ENCODE peak calls at places on chromosomes 3 and 15, in eight cellular contexts. One of them, this sample, is unnamed.

GRCh38 chr3:32909999-32910398 is 41.4 kb upstream of the CCR4 start:
- DNase-seq in colonic mucosa: no peak
- DNase-seq in kidney: no peak
- DNase-seq in tibial artery: no peak
- DNase-seq in esophagus squamous epithelium: no peak
- DNase-seq in cardiac muscle cell: no peak
- DNase-seq in CD8-positive, alpha-beta T cell: no peak
- DNase-seq in fibroblast of pulmonary artery: no peak
- DNase-seq in this sample: no peak

GRCh38 chr15:83698294-83698693 is 44.4 kb downstream of the ADAMTSL3 start:
- DNase-seq in colonic mucosa: peak
- DNase-seq in kidney: peak
- DNase-seq in tibial artery: peak
- DNase-seq in esophagus squamous epithelium: no peak
- DNase-seq in cardiac muscle cell: no peak
- DNase-seq in CD8-positive, alpha-beta T cell: no peak
- DNase-seq in fibroblast of pulmonary artery: peak
- DNase-seq in this sample: no peak

GRCh38 chr15:48459571-48460461 is 128.6 kb downstream of the DUT start:
- DNase-seq in colonic mucosa: no peak
- DNase-seq in kidney: no peak
- DNase-seq in tibial artery: peak
- DNase-seq in esophagus squamous epithelium: no peak
- DNase-seq in cardiac muscle cell: no peak
- DNase-seq in CD8-positive, alpha-beta T cell: no peak
- DNase-seq in fibroblast of pulmonary artery: peak
- DNase-seq in this sample: no peak

GRCh38 chr15:98111806-98112205 is 151.3 kb downstream of the ARRDC4 start:
- DNase-seq in colonic mucosa: no peak
- DNase-seq in kidney: no peak
- DNase-seq in tibial artery: no peak
- DNase-seq in esophagus squamous epithelium: no peak
- DNase-seq in cardiac muscle cell: no peak
- DNase-seq in CD8-positive, alpha-beta T cell: no peak
- DNase-seq in fibroblast of pulmonary artery: no peak
- DNase-seq in this sample: no peak

GRCh38 chr3:127834771-127835170 is 12.5 kb upstream of the MGLL start:
- DNase-seq in colonic mucosa: no peak
- DNase-seq in kidney: no peak
- DNase-seq in tibial artery: no peak
- DNase-seq in esophagus squamous epithelium: no peak
- DNase-seq in cardiac muscle cell: no peak
- DNase-seq in CD8-positive, alpha-beta T cell: no peak
- DNase-seq in fibroblast of pulmonary artery: no peak
- DNase-seq in this sample: no peak

GRCh38 chr15:100266166-100266565 is 75.6 kb downstream of the ADAMTS17 start:
- DNase-seq in colonic mucosa: peak
- DNase-seq in kidney: no peak
- DNase-seq in tibial artery: no peak
- DNase-seq in esophagus squamous epithelium: no peak
- DNase-seq in cardiac muscle cell: no peak
- DNase-seq in CD8-positive, alpha-beta T cell: no peak
- DNase-seq in fibroblast of pulmonary artery: no peak
- DNase-seq in this sample: no peak

GRCh38 chr15:69556344-69556743 is 103.7 kb downstream of the RPLP1 start:
- DNase-seq in colonic mucosa: no peak
- DNase-seq in kidney: no peak
- DNase-seq in tibial artery: no peak
- DNase-seq in esophagus squamous epithelium: no peak
- DNase-seq in cardiac muscle cell: no peak
- DNase-seq in CD8-positive, alpha-beta T cell: no peak
- DNase-seq in fibroblast of pulmonary artery: no peak
- DNase-seq in this sample: no peak

GRCh38 chr3:10945683-10946287 is 46.8 kb upstream of the SLC6A1 start:
- DNase-seq in colonic mucosa: peak
- DNase-seq in kidney: peak
- DNase-seq in tibial artery: peak
- DNase-seq in esophagus squamous epithelium: no peak
- DNase-seq in cardiac muscle cell: peak
- DNase-seq in CD8-positive, alpha-beta T cell: peak
- DNase-seq in fibroblast of pulmonary artery: peak
- DNase-seq in this sample: peak

GRCh38 chr15:97904196-97904572 is 56.3 kb upstream of the ARRDC4 start:
- DNase-seq in colonic mucosa: peak
- DNase-seq in kidney: peak
- DNase-seq in tibial artery: peak
- DNase-seq in esophagus squamous epithelium: no peak
- DNase-seq in cardiac muscle cell: peak
- DNase-seq in CD8-positive, alpha-beta T cell: no peak
- DNase-seq in fibroblast of pulmonary artery: peak
- DNase-seq in this sample: peak

GRCh38 chr15:68234060-68234459 is 4.5 kb upstream of the CLN6 start:
- DNase-seq in colonic mucosa: no peak
- DNase-seq in kidney: no peak
- DNase-seq in tibial artery: no peak
- DNase-seq in esophagus squamous epithelium: no peak
- DNase-seq in cardiac muscle cell: no peak
- DNase-seq in CD8-positive, alpha-beta T cell: no peak
- DNase-seq in fibroblast of pulmonary artery: no peak
- DNase-seq in this sample: no peak

GRCh38 chr3:7547826-7548225 is 686.9 kb downstream of the GRM7 start:
- DNase-seq in colonic mucosa: no peak
- DNase-seq in kidney: no peak
- DNase-seq in tibial artery: peak
- DNase-seq in esophagus squamous epithelium: no peak
- DNase-seq in cardiac muscle cell: no peak
- DNase-seq in CD8-positive, alpha-beta T cell: no peak
- DNase-seq in fibroblast of pulmonary artery: no peak
- DNase-seq in this sample: no peak

GRCh38 chr3:7545334-7545733 is 684.4 kb downstream of the GRM7 start:
- DNase-seq in colonic mucosa: no peak
- DNase-seq in kidney: no peak
- DNase-seq in tibial artery: no peak
- DNase-seq in esophagus squamous epithelium: no peak
- DNase-seq in cardiac muscle cell: no peak
- DNase-seq in CD8-positive, alpha-beta T cell: no peak
- DNase-seq in fibroblast of pulmonary artery: peak
- DNase-seq in this sample: no peak

GRCh38 chr3:7546219-7546618 is 685.3 kb downstream of the GRM7 start:
- DNase-seq in colonic mucosa: no peak
- DNase-seq in kidney: no peak
- DNase-seq in tibial artery: no peak
- DNase-seq in esophagus squamous epithelium: no peak
- DNase-seq in cardiac muscle cell: peak
- DNase-seq in CD8-positive, alpha-beta T cell: no peak
- DNase-seq in fibroblast of pulmonary artery: peak
- DNase-seq in this sample: no peak

DNA sequence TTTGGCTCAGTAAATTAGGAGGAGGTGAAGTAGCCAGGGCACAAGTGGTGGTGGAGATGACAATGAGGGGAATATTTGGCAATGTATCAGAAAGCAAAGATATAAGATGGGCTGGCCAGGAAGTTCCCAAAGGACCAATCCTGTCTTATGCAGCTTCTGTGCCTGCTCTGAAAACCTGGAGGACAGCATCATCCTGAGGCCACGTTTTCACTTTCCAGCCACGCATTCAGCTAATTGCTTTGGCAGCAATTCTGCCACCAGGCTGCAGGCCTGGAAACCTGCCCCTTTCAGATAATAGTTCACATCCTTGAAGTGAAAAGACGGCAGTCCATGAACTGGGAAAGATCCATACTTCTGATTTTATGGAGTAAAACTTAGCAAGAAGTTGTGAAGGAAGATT is 682.4 kb downstream of the GRM7 start:
- DNase-seq in colonic mucosa: no peak
- DNase-seq in kidney: no peak
- DNase-seq in tibial artery: no peak
- DNase-seq in esophagus squamous epithelium: no peak
- DNase-seq in cardiac muscle cell: no peak
- DNase-seq in CD8-positive, alpha-beta T cell: no peak
- DNase-seq in fibroblast of pulmonary artery: peak
- DNase-seq in this sample: no peak
- TF ChIP-seq CTCF in colonic mucosa: no peak
- TF ChIP-seq CTCF in kidney: no peak
- TF ChIP-seq CTCF in tibial artery: no peak
- TF ChIP-seq CTCF in esophagus squamous epithelium: no peak
- TF ChIP-seq CTCF in cardiac muscle cell: peak
- TF ChIP-seq CTCF in CD8-positive, alpha-beta T cell: no peak
- TF ChIP-seq CTCF in fibroblast of pulmonary artery: peak
- TF ChIP-seq CTCF in this sample: no peak

DNA sequence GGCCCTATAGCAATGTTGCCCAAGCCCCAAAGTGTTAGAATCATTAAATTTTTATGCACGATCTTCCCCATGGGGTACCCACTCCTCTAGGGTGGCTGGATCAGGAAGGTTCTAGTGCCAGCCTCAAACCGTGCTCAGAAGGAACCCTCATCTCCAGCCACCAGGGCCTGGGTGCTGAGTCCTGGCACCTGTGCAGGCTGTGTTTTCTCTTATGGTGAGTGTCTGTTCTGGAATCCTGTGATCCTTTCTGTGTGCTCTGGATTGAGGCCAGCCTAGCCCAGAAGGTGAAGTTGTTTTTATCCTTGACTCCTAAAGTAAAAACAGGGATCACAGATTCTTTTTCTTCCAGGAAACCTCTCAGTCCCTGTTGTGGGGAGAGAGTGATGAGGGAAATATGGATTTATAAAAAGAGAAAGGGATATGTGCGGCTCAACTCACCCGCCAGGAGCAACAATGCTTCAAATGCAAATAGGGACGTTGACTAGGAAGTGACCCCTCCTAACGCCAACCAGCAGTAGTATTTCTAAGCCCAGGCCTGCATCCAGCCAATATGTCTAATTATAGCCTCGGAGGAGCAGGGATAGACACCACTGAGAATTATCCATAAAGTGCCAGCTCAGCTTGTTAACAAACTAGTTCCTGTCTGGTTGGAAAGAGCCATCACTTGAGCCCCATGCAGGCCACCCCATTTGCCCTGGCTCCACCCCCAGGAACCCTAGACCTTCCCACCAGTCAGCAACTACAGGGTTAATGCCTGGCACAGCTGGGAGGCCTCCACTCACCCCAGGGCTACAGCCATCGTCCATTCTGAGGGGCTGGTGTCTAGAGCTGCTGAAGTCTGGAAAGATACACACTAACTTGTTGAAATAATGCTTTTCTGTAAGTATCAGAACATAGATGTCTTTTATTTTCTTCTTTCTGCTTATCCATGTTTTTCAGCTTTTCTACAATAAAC is 513.5 kb upstream of the PROK2 start:
- DNase-seq in colonic mucosa: no peak
- DNase-seq in kidney: no peak
- DNase-seq in tibial artery: no peak
- DNase-seq in esophagus squamous epithelium: no peak
- DNase-seq in cardiac muscle cell: no peak
- DNase-seq in CD8-positive, alpha-beta T cell: no peak
- DNase-seq in fibroblast of pulmonary artery: no peak
- DNase-seq in this sample: no peak
- TF ChIP-seq CTCF in colonic mucosa: no peak
- TF ChIP-seq CTCF in kidney: no peak
- TF ChIP-seq CTCF in tibial artery: no peak
- TF ChIP-seq CTCF in esophagus squamous epithelium: no peak
- TF ChIP-seq CTCF in cardiac muscle cell: no peak
- TF ChIP-seq CTCF in CD8-positive, alpha-beta T cell: no peak
- TF ChIP-seq CTCF in fibroblast of pulmonary artery: no peak
- TF ChIP-seq CTCF in this sample: no peak

GRCh38 chr3:167493240-167493639 is 19.4 kb upstream of the SERPINI2 start:
- DNase-seq in colonic mucosa: no peak
- DNase-seq in kidney: no peak
- DNase-seq in tibial artery: no peak
- DNase-seq in esophagus squamous epithelium: no peak
- DNase-seq in cardiac muscle cell: no peak
- DNase-seq in CD8-positive, alpha-beta T cell: no peak
- DNase-seq in fibroblast of pulmonary artery: no peak
- DNase-seq in this sample: no peak
- TF ChIP-seq CTCF in colonic mucosa: no peak
- TF ChIP-seq CTCF in kidney: peak
- TF ChIP-seq CTCF in tibial artery: no peak
- TF ChIP-seq CTCF in esophagus squamous epithelium: no peak
- TF ChIP-seq CTCF in cardiac muscle cell: no peak
- TF ChIP-seq CTCF in CD8-positive, alpha-beta T cell: no peak
- TF ChIP-seq CTCF in fibroblast of pulmonary artery: peak
- TF ChIP-seq CTCF in this sample: peak

DNA sequence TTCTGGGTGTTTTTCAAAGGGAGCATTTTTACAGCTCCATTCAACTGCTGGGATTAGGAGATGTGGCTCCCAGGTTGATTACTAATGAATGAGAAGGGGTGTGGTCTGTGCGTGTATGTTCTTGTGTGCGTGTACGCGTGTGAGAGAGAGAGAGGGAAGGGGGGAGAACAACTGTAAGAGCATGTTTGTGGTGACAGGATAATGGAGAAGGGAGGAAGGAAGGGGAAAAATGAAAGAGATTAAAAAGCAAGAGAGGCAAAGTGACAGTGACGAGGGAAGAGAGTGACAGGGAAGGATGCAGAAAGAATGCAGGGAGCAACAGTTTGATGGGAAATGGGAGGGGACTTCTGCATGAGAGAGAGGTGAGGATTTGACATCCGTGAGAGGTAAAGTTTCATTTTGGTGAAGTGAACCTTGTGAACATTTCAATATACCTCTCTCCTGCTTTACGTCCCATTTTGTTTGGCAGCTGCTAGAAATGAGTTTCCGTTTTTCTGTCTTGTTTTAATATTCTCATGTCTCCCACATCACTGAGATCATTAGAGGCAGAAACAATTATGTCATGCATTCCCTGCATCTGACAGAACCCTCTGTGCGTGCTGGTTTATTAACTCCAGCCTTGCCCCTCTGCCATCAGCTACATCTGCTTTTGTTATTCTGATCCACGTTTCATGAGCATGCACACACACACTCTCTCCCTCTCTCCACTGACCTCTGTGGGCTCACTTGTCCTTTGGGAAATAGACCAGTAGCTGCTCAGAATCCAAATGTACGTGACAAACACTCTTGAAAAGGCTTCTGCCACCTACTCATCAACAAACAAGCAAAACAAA is 161.6 kb downstream of the GAP43 start:
- DNase-seq in colonic mucosa: no peak
- DNase-seq in kidney: no peak
- DNase-seq in tibial artery: no peak
- DNase-seq in esophagus squamous epithelium: no peak
- DNase-seq in cardiac muscle cell: peak
- DNase-seq in CD8-positive, alpha-beta T cell: no peak
- DNase-seq in fibroblast of pulmonary artery: peak
- DNase-seq in this sample: no peak
- TF ChIP-seq CTCF in colonic mucosa: no peak
- TF ChIP-seq CTCF in kidney: no peak
- TF ChIP-seq CTCF in tibial artery: no peak
- TF ChIP-seq CTCF in esophagus squamous epithelium: no peak
- TF ChIP-seq CTCF in cardiac muscle cell: no peak
- TF ChIP-seq CTCF in CD8-positive, alpha-beta T cell: peak
- TF ChIP-seq CTCF in fibroblast of pulmonary artery: no peak
- TF ChIP-seq CTCF in this sample: peak